ENCODE peak calls at places on chromosome 5, in five cellular contexts. One of them, this sample, is unnamed. For H3K4me1, the result is how much of the 10 kb centered on the place peaks cover.

GRCh38 chr5:1734271-1734907 is 65.2 kb downstream of the MRPL36 start:
- DNase-seq in suprapubic skin: peak
- DNase-seq in GM12878: no peak
- DNase-seq in A549: no peak
- DNase-seq in SK-N-SH: peak
- DNase-seq in this sample: peak

GRCh38 chr5:26981750-26982149 is 56.6 kb downstream of the CDH9 start:
- DNase-seq in suprapubic skin: no peak
- DNase-seq in GM12878: no peak
- DNase-seq in A549: no peak
- DNase-seq in SK-N-SH: no peak
- DNase-seq in this sample: no peak

GRCh38 chr5:37816883-37817282 is 23.0 kb downstream of the GDNF start:
- DNase-seq in suprapubic skin: no peak
- DNase-seq in GM12878: no peak
- DNase-seq in A549: no peak
- DNase-seq in SK-N-SH: no peak
- DNase-seq in this sample: no peak

GRCh38 chr5:83512051-83512745 is 40.7 kb downstream of the VCAN start:
- DNase-seq in suprapubic skin: no peak
- DNase-seq in GM12878: no peak
- DNase-seq in A549: no peak
- DNase-seq in SK-N-SH: no peak
- DNase-seq in this sample: no peak

GRCh38 chr5:115543931-115544370 is 624 bp downstream of the FEM1C start:
- DNase-seq in suprapubic skin: no peak
- DNase-seq in GM12878: no peak
- DNase-seq in A549: peak
- DNase-seq in SK-N-SH: no peak
- DNase-seq in this sample: peak

GRCh38 chr5:100900142-100900795 is 2.8 kb downstream of the ST8SIA4 start:
- DNase-seq in suprapubic skin: peak
- DNase-seq in GM12878: no peak
- DNase-seq in A549: peak
- DNase-seq in SK-N-SH: no peak
- DNase-seq in this sample: peak

GRCh38 chr5:9358961-9359686 is 186.8 kb downstream of the SEMA5A start:
- DNase-seq in suprapubic skin: no peak
- DNase-seq in GM12878: no peak
- DNase-seq in A549: no peak
- DNase-seq in SK-N-SH: no peak
- DNase-seq in this sample: no peak

GRCh38 chr5:6392571-6392970 is 14.2 kb upstream of the MED10 start:
- DNase-seq in suprapubic skin: no peak
- DNase-seq in GM12878: no peak
- DNase-seq in A549: no peak
- DNase-seq in SK-N-SH: no peak
- DNase-seq in this sample: no peak

GRCh38 chr5:1555011-1555807 is 31.4 kb upstream of the LPCAT1 start:
- DNase-seq in suprapubic skin: no peak
- DNase-seq in GM12878: no peak
- DNase-seq in A549: peak
- DNase-seq in SK-N-SH: no peak
- DNase-seq in this sample: no peak

GRCh38 chr5:111280282-111280901 is 56.2 kb downstream of the CAMK4 start:
- DNase-seq in suprapubic skin: no peak
- DNase-seq in GM12878: no peak
- DNase-seq in A549: no peak
- DNase-seq in SK-N-SH: peak
- DNase-seq in this sample: no peak

GRCh38 chr5:56269216-56269927 is 36.2 kb upstream of the ANKRD55 start:
- DNase-seq in suprapubic skin: no peak
- DNase-seq in GM12878: peak
- DNase-seq in A549: peak
- DNase-seq in SK-N-SH: peak
- DNase-seq in this sample: no peak

GRCh38 chr5:10481241-10481932 is 39.7 kb downstream of the ROPN1L start:
- DNase-seq in suprapubic skin: no peak
- DNase-seq in GM12878: no peak
- DNase-seq in A549: peak
- DNase-seq in SK-N-SH: no peak
- DNase-seq in this sample: no peak

GRCh38 chr5:157130933-157131332 is 11.7 kb downstream of the MED7 start:
- DNase-seq in suprapubic skin: no peak
- DNase-seq in GM12878: no peak
- DNase-seq in A549: peak
- DNase-seq in SK-N-SH: peak
- DNase-seq in this sample: no peak

DNA sequence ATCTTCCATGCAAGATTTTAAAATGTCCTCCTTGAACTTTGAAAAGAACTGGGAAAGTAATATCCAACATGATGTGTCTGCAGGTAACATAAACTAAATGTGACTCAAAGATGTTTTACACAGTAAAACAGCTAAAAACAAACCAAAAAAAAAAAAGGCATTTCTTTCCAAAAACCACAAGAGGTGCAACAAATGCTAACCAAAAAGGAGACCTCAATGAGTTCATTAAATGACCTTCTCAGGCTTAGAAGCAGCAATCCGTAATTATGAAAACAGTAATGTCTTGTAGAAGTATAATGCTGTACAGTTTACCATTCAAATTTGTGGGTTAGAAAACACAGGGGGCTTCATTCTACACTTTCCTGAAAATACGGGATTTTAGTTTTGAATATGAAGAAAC is 2.5 kb downstream of the RNF145 start:
- DNase-seq in suprapubic skin: no peak
- DNase-seq in GM12878: no peak
- DNase-seq in A549: no peak
- DNase-seq in SK-N-SH: no peak
- DNase-seq in this sample: no peak
- H3K4me3 ChIP-seq in suprapubic skin: peak
- H3K4me3 ChIP-seq in GM12878: peak
- H3K4me3 ChIP-seq in A549: peak
- H3K4me3 ChIP-seq in SK-N-SH: peak
- H3K4me3 ChIP-seq in this sample: peak

GRCh38 chr5:55102345-55102744 is at the start of gene GZMA:
- DNase-seq in suprapubic skin: no peak
- DNase-seq in GM12878: no peak
- DNase-seq in A549: no peak
- DNase-seq in SK-N-SH: no peak
- DNase-seq in this sample: no peak
- H3K4me1 ChIP-seq in suprapubic skin: under half
- H3K4me1 ChIP-seq in GM12878: under half
- H3K4me1 ChIP-seq in A549: under half
- H3K4me1 ChIP-seq in SK-N-SH: under half
- H3K4me1 ChIP-seq in this sample: under half

GRCh38 chr5:54691644-54692043 is 174.1 kb downstream of the SNX18 start:
- DNase-seq in suprapubic skin: no peak
- DNase-seq in GM12878: no peak
- DNase-seq in A549: no peak
- DNase-seq in SK-N-SH: no peak
- DNase-seq in this sample: no peak

GRCh38 chr5:54693936-54694510 is 176.5 kb downstream of the SNX18 start:
- DNase-seq in suprapubic skin: no peak
- DNase-seq in GM12878: no peak
- DNase-seq in A549: no peak
- DNase-seq in SK-N-SH: no peak
- DNase-seq in this sample: no peak

GRCh38 chr5:54692631-54693030 is 175.1 kb downstream of the SNX18 start:
- DNase-seq in suprapubic skin: no peak
- DNase-seq in GM12878: no peak
- DNase-seq in A549: no peak
- DNase-seq in SK-N-SH: no peak
- DNase-seq in this sample: no peak

GRCh38 chr5:54696931-54697330 is 179.4 kb downstream of the SNX18 start:
- DNase-seq in suprapubic skin: no peak
- DNase-seq in GM12878: no peak
- DNase-seq in A549: no peak
- DNase-seq in SK-N-SH: no peak
- DNase-seq in this sample: no peak

DNA sequence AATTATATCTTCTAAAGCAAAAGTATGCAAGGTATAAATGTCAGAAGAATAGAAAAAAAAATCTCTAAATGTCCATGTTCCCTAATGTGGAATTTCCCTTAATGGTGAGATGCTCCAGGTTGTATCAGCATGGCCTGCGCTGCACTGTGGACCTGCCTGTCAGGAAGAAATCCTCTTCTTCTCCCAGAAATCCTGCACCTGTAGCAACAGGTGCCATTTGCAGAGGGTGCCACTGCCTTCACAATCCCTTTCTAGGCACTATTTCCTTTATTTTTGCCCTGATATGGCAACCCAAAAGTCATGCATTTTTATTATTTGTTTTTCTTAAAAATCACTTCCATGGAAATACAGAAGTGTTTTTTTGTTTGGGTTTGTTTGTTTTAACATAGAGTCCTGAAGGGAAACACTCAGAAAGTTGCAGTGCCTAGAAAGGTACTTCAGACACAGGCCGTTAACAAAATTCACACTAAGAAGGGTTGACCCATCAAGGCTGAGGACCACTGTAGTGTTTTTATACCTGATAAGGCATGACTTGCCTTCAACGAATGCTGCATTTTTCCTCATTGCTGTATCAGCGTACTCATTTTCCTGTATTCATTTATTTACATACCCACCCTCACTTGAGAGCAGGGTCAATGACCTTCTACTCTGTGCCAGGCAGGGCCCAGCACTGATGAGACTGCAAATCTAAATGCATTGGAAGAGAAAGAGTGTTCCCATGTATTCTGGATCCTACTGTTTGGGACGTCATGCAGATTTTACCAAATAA is 177.8 kb downstream of the SNX18 start:
- DNase-seq in suprapubic skin: no peak
- DNase-seq in GM12878: no peak
- DNase-seq in A549: no peak
- DNase-seq in SK-N-SH: no peak
- DNase-seq in this sample: no peak
- TF ChIP-seq EP300 in suprapubic skin: no peak
- TF ChIP-seq EP300 in GM12878: no peak
- TF ChIP-seq EP300 in A549: no peak
- TF ChIP-seq EP300 in SK-N-SH: no peak
- TF ChIP-seq EP300 in this sample: no peak

GRCh38 chr5:88879724-88880123 is 3.3 kb downstream of the MEF2C start:
- DNase-seq in suprapubic skin: no peak
- DNase-seq in GM12878: no peak
- DNase-seq in A549: no peak
- DNase-seq in SK-N-SH: no peak
- DNase-seq in this sample: no peak
- H3K4me3 ChIP-seq in suprapubic skin: peak
- H3K4me3 ChIP-seq in GM12878: peak
- H3K4me3 ChIP-seq in A549: no peak
- H3K4me3 ChIP-seq in SK-N-SH: no peak
- H3K4me3 ChIP-seq in this sample: peak

GRCh38 chr5:76406567-76407155 is 3.6 kb downstream of the IQGAP2 start:
- DNase-seq in suprapubic skin: no peak
- DNase-seq in GM12878: no peak
- DNase-seq in A549: no peak
- DNase-seq in SK-N-SH: no peak
- DNase-seq in this sample: no peak
- H3K4me1 ChIP-seq in suprapubic skin: under half
- H3K4me1 ChIP-seq in GM12878: under half
- H3K4me1 ChIP-seq in A549: under half
- H3K4me1 ChIP-seq in SK-N-SH: under half
- H3K4me1 ChIP-seq in this sample: under half

This sample was measured in stomach.